ENCODE peak calls at places on chromosomes 12 and 14, in four cellular contexts. W is IMR-90, C is mesenchymal stem cell, E is H9. R is an unnamed sample.

GRCh38 chr14:102805454-102805891 is 28.2 kb downstream of the TRAF3 start:
- DNase-seq in E (peak), C (peak), W (peak), R (no peak)

GRCh38 chr12:114664661-114665320 is 19.2 kb downstream of the TBX3 start:
- DNase-seq in W (no peak), E (peak), C (no peak), R (no peak)

GRCh38 chr14:96806836-96807235 is 9.7 kb downstream of the VRK1 start:
- DNase-seq in E (no peak), C (peak), W (no peak), R (no peak)

GRCh38 chr12:52178984-52179383 is 12.8 kb downstream of the KRT80 start:
- DNase-seq in C (no peak), W (no peak), E (no peak), R (no peak)

GRCh38 chr12:21695896-21696295 is 38.3 kb upstream of the LDHB start:
- DNase-seq in E (no peak), C (no peak), W (no peak), R (no peak)

GRCh38 chr14:94011795-94012194 is 14.3 kb upstream of the OTUB2 start:
- DNase-seq in E (no peak), W (no peak), C (peak), R (no peak)

GRCh38 chr14:103070971-103071542 is 13.0 kb upstream of the LBHD2 start:
- DNase-seq in C (no peak), E (no peak), W (no peak), R (no peak)

GRCh38 chr14:41868396-41868795 is 261.7 kb downstream of the LRFN5 start:
- DNase-seq in W (peak), E (no peak), C (no peak), R (no peak)

GRCh38 chr12:99063182-99063581 is 418.1 kb downstream of the APAF1 start:
- DNase-seq in E (no peak), C (no peak), W (no peak), R (no peak)

GRCh38 chr14:73958591-73958990 is 8.5 kb downstream of the COQ6 start:
- DNase-seq in E (no peak), W (no peak), C (no peak), R (no peak)

GRCh38 chr14:91511014-91511466 is 930 bp upstream of the PPP4R3A start:
- DNase-seq in W (peak), C (no peak), E (no peak), R (peak)

GRCh38 chr14:74754157-74754556 is 9.0 kb upstream of the YLPM1 start:
- DNase-seq in C (peak), W (peak), E (no peak), R (no peak)

GRCh38 chr12:89126712-89127111 is 225.6 kb downstream of the DUSP6 start:
- DNase-seq in E (no peak), W (peak), C (no peak), R (no peak)

GRCh38 chr12:100955139-100955538 is 160.6 kb downstream of the ANO4 start:
- DNase-seq in C (peak), W (peak), E (peak), R (no peak)

GRCh38 chr12:69401940-69402339 is 42.4 kb downstream of the YEATS4 start:
- DNase-seq in E (no peak), W (no peak), C (no peak), R (no peak)

GRCh38 chr12:116434155-116435065 is 124.8 kb upstream of the MAP1LC3B2 start:
- DNase-seq in W (peak), E (peak), C (peak), R (no peak)

GRCh38 chr14:102594514-102595175 is 2.2 kb downstream of the RCOR1 start:
- DNase-seq in E (no peak), C (peak), W (peak), R (no peak)

GRCh38 chr12:95204141-95204866 is 13.0 kb downstream of the FGD6 start:
- DNase-seq in W (peak), C (peak), E (peak), R (no peak)

GRCh38 chr12:121719926-121720414 is 7.4 kb downstream of the TMEM120B start:
- DNase-seq in W (peak), E (no peak), C (peak), R (no peak)

GRCh38 chr12:127987199-127987901 is 279.6 kb upstream of the TMEM132C start:
- DNase-seq in W (no peak), E (no peak), C (no peak), R (no peak)

GRCh38 chr14:55240526-55241178 is 30.6 kb upstream of the FBXO34 start:
- DNase-seq in W (peak), E (peak), C (peak), R (no peak)

GRCh38 chr12:619346-619745 is 43.9 kb downstream of the NINJ2 start:
- DNase-seq in C (no peak), W (no peak), E (no peak), R (no peak)

GRCh38 chr12:130634866-130635265 is 81.2 kb downstream of the RIMBP2 start:
- DNase-seq in E (no peak), W (no peak), C (no peak), R (no peak)

GRCh38 chr14:72688990-72689677 is 204.8 kb downstream of the DPF3 start:
- DNase-seq in E (peak), C (no peak), W (no peak), R (no peak)

GRCh38 chr14:106174206-106174605 is 647.8 kb downstream of the TMEM121 start:
- DNase-seq in W (no peak), C (no peak), E (no peak), R (no peak)

GRCh38 chr12:53612978-53613377 is 13.2 kb downstream of the ATF7 start:
- DNase-seq in W (no peak), C (no peak), E (no peak), R (no peak)

GRCh38 chr14:98408713-98409112 is 863.3 kb downstream of the BCL11B start:
- DNase-seq in E (no peak), C (no peak), W (no peak), R (no peak)

GRCh38 chr12:94763461-94763860 is 113.1 kb upstream of the TMCC3 start:
- DNase-seq in E (no peak), W (no peak), C (no peak), R (no peak)

GRCh38 chr14:39217214-39217879 is 16.4 kb upstream of the MIA2 start:
- DNase-seq in C (no peak), E (no peak), W (no peak), R (no peak)
- H4K91ac ChIP-seq in C (no peak), E (no peak), W (no peak), R (no peak)

DNA sequence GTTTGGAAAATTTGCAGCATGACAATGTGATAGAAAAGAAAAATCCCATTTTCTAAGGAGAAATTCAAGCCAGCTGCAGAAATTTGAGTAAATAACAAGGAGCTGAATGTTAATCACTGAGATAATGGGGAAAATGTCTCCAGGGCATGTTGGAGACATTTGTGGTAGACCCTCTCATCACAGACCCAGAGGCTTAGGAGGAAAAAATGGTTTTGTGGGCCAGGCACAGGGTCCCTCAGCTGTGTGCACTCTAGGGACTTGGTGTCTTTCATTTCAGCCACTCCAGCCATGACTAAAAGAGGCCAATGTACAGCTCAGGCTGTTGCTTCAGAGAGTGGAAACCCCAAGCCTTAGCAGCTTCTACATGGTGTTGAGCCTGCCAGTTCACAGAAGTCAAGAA is 111.4 kb upstream of the SYT10 start:
- DNase-seq in C (no peak), E (no peak), W (no peak), R (no peak)
- H4K91ac ChIP-seq in C (no peak), E (no peak), W (no peak), R (no peak)

GRCh38 chr12:32106153-32106516 is 512 bp upstream of the BICD1 start:
- DNase-seq in W (no peak), C (no peak), E (no peak), R (no peak)
- H4K91ac ChIP-seq in W (peak), C (no peak), E (no peak), R (no peak)

DNA sequence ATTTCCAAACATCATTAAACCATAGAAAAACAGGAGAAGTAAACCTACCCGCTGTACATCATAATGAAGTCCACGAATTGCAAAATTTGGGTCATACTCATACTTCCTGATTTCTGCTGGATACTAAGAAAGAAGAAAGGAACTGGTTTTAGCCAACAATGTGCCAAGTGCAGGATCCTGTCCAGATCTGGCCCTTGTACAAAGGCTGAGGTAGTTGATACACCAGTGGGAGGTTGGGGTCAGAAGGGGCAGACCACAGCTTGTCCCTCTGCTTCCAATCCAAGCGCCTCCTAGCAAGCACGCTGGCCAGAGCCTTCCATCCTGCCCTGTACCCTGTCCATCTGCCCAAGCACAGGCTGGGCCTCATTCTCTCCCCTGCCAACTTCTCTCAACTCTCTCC is 34.2 kb downstream of the NT5DC3 start:
- DNase-seq in W (no peak), C (no peak), E (no peak), R (no peak)
- H4K91ac ChIP-seq in W (peak), C (peak), E (no peak), R (no peak)

GRCh38 chr14:104118006-104118844 is 20.2 kb upstream of the KIF26A start:
- DNase-seq in E (peak), W (no peak), C (no peak), R (no peak)
- H4K91ac ChIP-seq in E (no peak), W (no peak), C (no peak), R (no peak)

GRCh38 chr12:12007001-12007712 is 63.6 kb upstream of the BCL2L14 start:
- DNase-seq in W (peak), C (peak), E (no peak), R (no peak)

GRCh38 chr12:12007713-12008231 is 63.0 kb upstream of the BCL2L14 start:
- DNase-seq in W (no peak), C (no peak), E (no peak), R (no peak)

GRCh38 chr12:12008931-12009611 is 61.7 kb upstream of the BCL2L14 start:
- DNase-seq in W (peak), E (peak), C (peak), R (peak)

GRCh38 chr12:12010277-12011031 is 60.3 kb upstream of the BCL2L14 start:
- DNase-seq in W (peak), C (peak), E (no peak), R (no peak)

DNA sequence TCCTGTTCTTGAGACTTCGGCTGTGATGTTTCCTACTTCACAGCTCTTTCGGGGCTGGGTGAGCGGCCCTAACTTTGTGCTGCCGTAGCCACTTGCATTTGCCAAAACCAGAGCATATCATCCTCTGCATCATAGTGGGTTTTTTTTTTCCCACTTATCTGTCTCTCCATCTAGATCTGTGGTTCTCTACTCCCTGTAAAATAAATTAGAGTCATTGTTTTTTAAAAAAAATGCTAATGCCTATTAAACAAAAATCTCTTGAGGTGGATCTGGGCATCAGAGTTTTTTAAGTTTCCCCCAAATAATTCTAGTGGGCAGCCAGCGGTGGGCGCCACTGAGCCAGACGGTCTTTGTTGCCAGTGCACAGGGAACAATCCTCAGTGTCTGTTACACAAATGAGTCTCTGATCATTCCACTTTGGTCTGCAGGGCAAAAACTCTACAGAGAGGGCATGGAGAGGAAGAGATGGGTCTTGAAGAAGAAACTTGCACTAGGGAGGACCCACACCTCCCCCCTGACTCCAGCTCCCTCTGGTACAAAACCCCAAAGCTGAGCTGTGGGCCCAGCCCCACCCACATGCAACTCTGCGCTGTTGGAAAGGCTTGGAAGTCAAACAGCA is 62.4 kb upstream of the BCL2L14 start:
- DNase-seq in C (no peak), E (peak), W (no peak), R (no peak)
- H4K91ac ChIP-seq in C (no peak), E (no peak), W (no peak), R (no peak)

DNA sequence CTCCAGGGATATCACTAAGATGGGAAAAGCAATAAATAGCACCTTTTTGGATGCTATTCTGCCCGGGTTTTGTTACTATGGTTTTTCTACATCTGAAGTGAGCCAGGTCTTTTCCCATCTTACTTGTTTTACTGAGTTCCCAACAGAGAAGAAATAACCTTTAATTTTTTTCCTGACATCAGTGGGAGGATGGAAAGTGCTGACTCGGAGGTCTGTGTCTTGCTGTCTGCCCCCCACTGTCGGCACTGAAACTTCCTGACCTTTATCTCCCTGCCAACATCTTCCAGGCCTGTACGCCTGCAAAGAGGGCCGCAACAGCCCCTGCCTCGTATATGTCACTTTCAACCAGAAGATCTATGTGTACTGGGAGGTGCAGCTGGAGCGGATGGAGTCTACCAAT is 11.0 kb downstream of the ITFG2 start:
- DNase-seq in W (no peak), E (no peak), C (no peak), R (no peak)
- H4K91ac ChIP-seq in W (no peak), E (no peak), C (no peak), R (no peak)